ENCODE peak calls at places on chromosome 22, in seven cellular contexts. One of them, this sample, is unnamed.

GRCh38 chr22:17797721-17798559 is 23.7 kb upstream of the BID start:
- DNase-seq in T-helper 2 cell: no peak
- DNase-seq in cardiac fibroblast: no peak
- DNase-seq in brain pericyte: no peak
- DNase-seq in SW 1271: no peak
- DNase-seq in NCI-H524 treated with DMSO at 0.1 percent for 48 hours: no peak
- DNase-seq in amygdala: no peak
- DNase-seq in this sample: no peak

GRCh38 chr22:28141614-28142013 is 222.6 kb upstream of the PITPNB start:
- DNase-seq in T-helper 2 cell: no peak
- DNase-seq in cardiac fibroblast: peak
- DNase-seq in brain pericyte: no peak
- DNase-seq in SW 1271: no peak
- DNase-seq in NCI-H524 treated with DMSO at 0.1 percent for 48 hours: no peak
- DNase-seq in amygdala: no peak
- DNase-seq in this sample: no peak

GRCh38 chr22:19869497-19870152 is 15.0 kb upstream of the GNB1L start:
- DNase-seq in T-helper 2 cell: no peak
- DNase-seq in cardiac fibroblast: no peak
- DNase-seq in brain pericyte: no peak
- DNase-seq in SW 1271: no peak
- DNase-seq in NCI-H524 treated with DMSO at 0.1 percent for 48 hours: no peak
- DNase-seq in amygdala: no peak
- DNase-seq in this sample: no peak

GRCh38 chr22:27794244-27794643 is 7.3 kb downstream of the MN1 start:
- DNase-seq in T-helper 2 cell: no peak
- DNase-seq in cardiac fibroblast: no peak
- DNase-seq in brain pericyte: no peak
- DNase-seq in SW 1271: no peak
- DNase-seq in NCI-H524 treated with DMSO at 0.1 percent for 48 hours: no peak
- DNase-seq in amygdala: no peak
- DNase-seq in this sample: no peak

GRCh38 chr22:44488354-44488753 is 9.7 kb downstream of the RTL6 start:
- DNase-seq in T-helper 2 cell: no peak
- DNase-seq in cardiac fibroblast: no peak
- DNase-seq in brain pericyte: no peak
- DNase-seq in SW 1271: no peak
- DNase-seq in NCI-H524 treated with DMSO at 0.1 percent for 48 hours: no peak
- DNase-seq in amygdala: no peak
- DNase-seq in this sample: no peak

GRCh38 chr22:19703869-19704268 is 10.4 kb upstream of the SEPTIN5 start:
- DNase-seq in T-helper 2 cell: no peak
- DNase-seq in cardiac fibroblast: no peak
- DNase-seq in brain pericyte: no peak
- DNase-seq in SW 1271: no peak
- DNase-seq in NCI-H524 treated with DMSO at 0.1 percent for 48 hours: no peak
- DNase-seq in amygdala: no peak
- DNase-seq in this sample: no peak

GRCh38 chr22:38570841-38571364 is 920 bp upstream of the DMC1 start:
- DNase-seq in T-helper 2 cell: peak
- DNase-seq in cardiac fibroblast: peak
- DNase-seq in brain pericyte: peak
- DNase-seq in SW 1271: no peak
- DNase-seq in NCI-H524 treated with DMSO at 0.1 percent for 48 hours: no peak
- DNase-seq in amygdala: peak
- DNase-seq in this sample: no peak

GRCh38 chr22:40635008-40635939 is 1.2 kb downstream of the MRTFA start:
- DNase-seq in T-helper 2 cell: no peak
- DNase-seq in cardiac fibroblast: peak
- DNase-seq in brain pericyte: no peak
- DNase-seq in SW 1271: no peak
- DNase-seq in NCI-H524 treated with DMSO at 0.1 percent for 48 hours: no peak
- DNase-seq in amygdala: no peak
- DNase-seq in this sample: no peak

GRCh38 chr22:26283330-26283729 is 114.1 kb downstream of the SEZ6L start:
- DNase-seq in T-helper 2 cell: no peak
- DNase-seq in cardiac fibroblast: no peak
- DNase-seq in brain pericyte: no peak
- DNase-seq in SW 1271: no peak
- DNase-seq in NCI-H524 treated with DMSO at 0.1 percent for 48 hours: no peak
- DNase-seq in amygdala: no peak
- DNase-seq in this sample: no peak

GRCh38 chr22:17566776-17567175 is 3.5 kb downstream of the SLC25A18 start:
- DNase-seq in T-helper 2 cell: no peak
- DNase-seq in cardiac fibroblast: no peak
- DNase-seq in brain pericyte: no peak
- DNase-seq in SW 1271: no peak
- DNase-seq in NCI-H524 treated with DMSO at 0.1 percent for 48 hours: no peak
- DNase-seq in amygdala: no peak
- DNase-seq in this sample: no peak

GRCh38 chr22:33337524-33337923 is 279.3 kb upstream of the SYN3 start:
- DNase-seq in T-helper 2 cell: no peak
- DNase-seq in cardiac fibroblast: no peak
- DNase-seq in brain pericyte: no peak
- DNase-seq in SW 1271: no peak
- DNase-seq in NCI-H524 treated with DMSO at 0.1 percent for 48 hours: no peak
- DNase-seq in amygdala: no peak
- DNase-seq in this sample: no peak

GRCh38 chr22:50656122-50657070 is 16.2 kb upstream of the SHANK3 start:
- DNase-seq in T-helper 2 cell: no peak
- DNase-seq in cardiac fibroblast: peak
- DNase-seq in brain pericyte: no peak
- DNase-seq in SW 1271: peak
- DNase-seq in NCI-H524 treated with DMSO at 0.1 percent for 48 hours: no peak
- DNase-seq in amygdala: no peak
- DNase-seq in this sample: no peak

GRCh38 chr22:35411112-35411511 is 11.2 kb downstream of the MCM5 start:
- DNase-seq in T-helper 2 cell: no peak
- DNase-seq in cardiac fibroblast: no peak
- DNase-seq in brain pericyte: no peak
- DNase-seq in SW 1271: no peak
- DNase-seq in NCI-H524 treated with DMSO at 0.1 percent for 48 hours: no peak
- DNase-seq in amygdala: no peak
- DNase-seq in this sample: no peak

GRCh38 chr22:24247564-24248344 is 2.9 kb upstream of the GGT5 start:
- DNase-seq in T-helper 2 cell: peak
- DNase-seq in cardiac fibroblast: peak
- DNase-seq in brain pericyte: peak
- DNase-seq in SW 1271: peak
- DNase-seq in NCI-H524 treated with DMSO at 0.1 percent for 48 hours: no peak
- DNase-seq in amygdala: peak
- DNase-seq in this sample: no peak

GRCh38 chr22:49547751-49548239 is 279.9 kb downstream of the BRD1 start:
- DNase-seq in T-helper 2 cell: no peak
- DNase-seq in cardiac fibroblast: no peak
- DNase-seq in brain pericyte: no peak
- DNase-seq in SW 1271: no peak
- DNase-seq in NCI-H524 treated with DMSO at 0.1 percent for 48 hours: no peak
- DNase-seq in amygdala: no peak
- DNase-seq in this sample: no peak

GRCh38 chr22:47672526-47672925 is 910.1 kb downstream of the TBC1D22A start:
- DNase-seq in T-helper 2 cell: no peak
- DNase-seq in cardiac fibroblast: no peak
- DNase-seq in brain pericyte: no peak
- DNase-seq in SW 1271: no peak
- DNase-seq in NCI-H524 treated with DMSO at 0.1 percent for 48 hours: no peak
- DNase-seq in amygdala: no peak
- DNase-seq in this sample: no peak

GRCh38 chr22:27183474-27183873 is 526.1 kb downstream of the MIAT start:
- DNase-seq in T-helper 2 cell: no peak
- DNase-seq in cardiac fibroblast: no peak
- DNase-seq in brain pericyte: no peak
- DNase-seq in SW 1271: no peak
- DNase-seq in NCI-H524 treated with DMSO at 0.1 percent for 48 hours: no peak
- DNase-seq in amygdala: no peak
- DNase-seq in this sample: no peak

GRCh38 chr22:19463491-19464469 is 15.2 kb downstream of the UFD1 start:
- DNase-seq in T-helper 2 cell: no peak
- DNase-seq in cardiac fibroblast: no peak
- DNase-seq in brain pericyte: no peak
- DNase-seq in SW 1271: no peak
- DNase-seq in NCI-H524 treated with DMSO at 0.1 percent for 48 hours: no peak
- DNase-seq in amygdala: no peak
- DNase-seq in this sample: no peak

GRCh38 chr22:37460684-37461083 is 25.5 kb downstream of the MFNG start:
- DNase-seq in T-helper 2 cell: no peak
- DNase-seq in cardiac fibroblast: no peak
- DNase-seq in brain pericyte: no peak
- DNase-seq in SW 1271: no peak
- DNase-seq in NCI-H524 treated with DMSO at 0.1 percent for 48 hours: no peak
- DNase-seq in amygdala: no peak
- DNase-seq in this sample: no peak

GRCh38 chr22:25027959-25028840 is 75.7 kb downstream of the KIAA1671 start:
- DNase-seq in T-helper 2 cell: no peak
- DNase-seq in cardiac fibroblast: peak
- DNase-seq in brain pericyte: no peak
- DNase-seq in SW 1271: no peak
- DNase-seq in NCI-H524 treated with DMSO at 0.1 percent for 48 hours: no peak
- DNase-seq in amygdala: no peak
- DNase-seq in this sample: no peak

GRCh38 chr22:41482319-41482935 is 13.5 kb downstream of the ACO2 start:
- DNase-seq in T-helper 2 cell: no peak
- DNase-seq in cardiac fibroblast: no peak
- DNase-seq in brain pericyte: no peak
- DNase-seq in SW 1271: no peak
- DNase-seq in NCI-H524 treated with DMSO at 0.1 percent for 48 hours: no peak
- DNase-seq in amygdala: no peak
- DNase-seq in this sample: no peak

GRCh38 chr22:49657275-49657973 is 170.2 kb downstream of the BRD1 start:
- DNase-seq in T-helper 2 cell: peak
- DNase-seq in cardiac fibroblast: no peak
- DNase-seq in brain pericyte: no peak
- DNase-seq in SW 1271: no peak
- DNase-seq in NCI-H524 treated with DMSO at 0.1 percent for 48 hours: no peak
- DNase-seq in amygdala: no peak
- DNase-seq in this sample: peak

GRCh38 chr22:41469218-41469851 is 418 bp downstream of the ACO2 start:
- DNase-seq in T-helper 2 cell: no peak
- DNase-seq in cardiac fibroblast: no peak
- DNase-seq in brain pericyte: no peak
- DNase-seq in SW 1271: no peak
- DNase-seq in NCI-H524 treated with DMSO at 0.1 percent for 48 hours: no peak
- DNase-seq in amygdala: no peak
- DNase-seq in this sample: no peak

GRCh38 chr22:40498454-40499186 is 128.2 kb downstream of the SGSM3 start:
- DNase-seq in T-helper 2 cell: no peak
- DNase-seq in cardiac fibroblast: peak
- DNase-seq in brain pericyte: no peak
- DNase-seq in SW 1271: peak
- DNase-seq in NCI-H524 treated with DMSO at 0.1 percent for 48 hours: no peak
- DNase-seq in amygdala: no peak
- DNase-seq in this sample: no peak

GRCh38 chr22:41359376-41359775 is 22.4 kb upstream of the TEF start:
- DNase-seq in T-helper 2 cell: no peak
- DNase-seq in cardiac fibroblast: no peak
- DNase-seq in brain pericyte: no peak
- DNase-seq in SW 1271: no peak
- DNase-seq in NCI-H524 treated with DMSO at 0.1 percent for 48 hours: no peak
- DNase-seq in amygdala: no peak
- DNase-seq in this sample: no peak

GRCh38 chr22:26681395-26681821 is 24.0 kb downstream of the MIAT start:
- DNase-seq in T-helper 2 cell: no peak
- DNase-seq in cardiac fibroblast: peak
- DNase-seq in brain pericyte: peak
- DNase-seq in SW 1271: no peak
- DNase-seq in NCI-H524 treated with DMSO at 0.1 percent for 48 hours: no peak
- DNase-seq in amygdala: no peak
- DNase-seq in this sample: no peak

GRCh38 chr22:46812034-46812605 is 49.7 kb downstream of the TBC1D22A start:
- DNase-seq in T-helper 2 cell: no peak
- DNase-seq in cardiac fibroblast: no peak
- DNase-seq in brain pericyte: no peak
- DNase-seq in SW 1271: no peak
- DNase-seq in NCI-H524 treated with DMSO at 0.1 percent for 48 hours: no peak
- DNase-seq in amygdala: no peak
- DNase-seq in this sample: no peak

This sample was measured in glomerular endothelial cell.